ENCODE peak calls at places on chromosomes 5 and 9, in four cellular contexts. One of them, this sample, is unnamed. For H3K4me1 and H3K36me3, the result is how much of the 10 kb centered on the place peaks cover.

GRCh38 chr9:708556-709432 is 132.7 kb upstream of the DMRT1 start:
- DNase-seq in DND-41: no peak
- DNase-seq in effector memory CD4-positive, alpha-beta T cell: no peak
- DNase-seq in MM.1S: peak
- DNase-seq in this sample: no peak

GRCh38 chr5:83450183-83450839 is 21.2 kb upstream of the VCAN start:
- DNase-seq in DND-41: no peak
- DNase-seq in effector memory CD4-positive, alpha-beta T cell: no peak
- DNase-seq in MM.1S: no peak
- DNase-seq in this sample: no peak

GRCh38 chr5:168895295-168896019 is 316.3 kb upstream of the PANK3 start:
- DNase-seq in DND-41: no peak
- DNase-seq in effector memory CD4-positive, alpha-beta T cell: no peak
- DNase-seq in MM.1S: no peak
- DNase-seq in this sample: no peak

GRCh38 chr5:112800901-112801300 is 60.2 kb upstream of the SRP19 start:
- DNase-seq in DND-41: no peak
- DNase-seq in effector memory CD4-positive, alpha-beta T cell: no peak
- DNase-seq in MM.1S: no peak
- DNase-seq in this sample: no peak

GRCh38 chr5:176541338-176542134 is 4.3 kb upstream of the RNF44 start:
- DNase-seq in DND-41: peak
- DNase-seq in effector memory CD4-positive, alpha-beta T cell: peak
- DNase-seq in MM.1S: peak
- DNase-seq in this sample: peak

GRCh38 chr5:148205044-148205813 is 2.4 kb downstream of the SPINK6 start:
- DNase-seq in DND-41: no peak
- DNase-seq in effector memory CD4-positive, alpha-beta T cell: no peak
- DNase-seq in MM.1S: no peak
- DNase-seq in this sample: no peak

GRCh38 chr5:158194561-158194961 is 335.6 kb upstream of the CLINT1 start:
- DNase-seq in DND-41: peak
- DNase-seq in effector memory CD4-positive, alpha-beta T cell: no peak
- DNase-seq in MM.1S: no peak
- DNase-seq in this sample: no peak

GRCh38 chr9:132443951-132444615 is 34.1 kb downstream of the CFAP77 start:
- DNase-seq in DND-41: no peak
- DNase-seq in effector memory CD4-positive, alpha-beta T cell: no peak
- DNase-seq in MM.1S: no peak
- DNase-seq in this sample: no peak

GRCh38 chr9:14391620-14392019 is 77.7 kb upstream of the NFIB start:
- DNase-seq in DND-41: no peak
- DNase-seq in effector memory CD4-positive, alpha-beta T cell: no peak
- DNase-seq in MM.1S: no peak
- DNase-seq in this sample: no peak

GRCh38 chr5:144177548-144177947 is 6.9 kb downstream of the KCTD16 start:
- DNase-seq in DND-41: no peak
- DNase-seq in effector memory CD4-positive, alpha-beta T cell: no peak
- DNase-seq in MM.1S: no peak
- DNase-seq in this sample: no peak

GRCh38 chr9:22169243-22169642 is 160.1 kb upstream of the CDKN2B start:
- DNase-seq in DND-41: no peak
- DNase-seq in effector memory CD4-positive, alpha-beta T cell: no peak
- DNase-seq in MM.1S: no peak
- DNase-seq in this sample: no peak

GRCh38 chr5:56501949-56502557 is 268.9 kb upstream of the ANKRD55 start:
- DNase-seq in DND-41: no peak
- DNase-seq in effector memory CD4-positive, alpha-beta T cell: no peak
- DNase-seq in MM.1S: peak
- DNase-seq in this sample: no peak

GRCh38 chr5:38921174-38921573 is 75.4 kb downstream of the OSMR start:
- DNase-seq in DND-41: no peak
- DNase-seq in effector memory CD4-positive, alpha-beta T cell: no peak
- DNase-seq in MM.1S: no peak
- DNase-seq in this sample: no peak
- H3K4me1 ChIP-seq in DND-41: under half
- H3K4me1 ChIP-seq in effector memory CD4-positive, alpha-beta T cell: under half
- H3K4me1 ChIP-seq in MM.1S: under half
- H3K4me1 ChIP-seq in this sample: under half

GRCh38 chr9:100346836-100347235 is 5.9 kb downstream of the TEX10 start:
- DNase-seq in DND-41: no peak
- DNase-seq in effector memory CD4-positive, alpha-beta T cell: no peak
- DNase-seq in MM.1S: no peak
- DNase-seq in this sample: no peak
- H3K36me3 ChIP-seq in DND-41: under half
- H3K36me3 ChIP-seq in effector memory CD4-positive, alpha-beta T cell: under half
- H3K36me3 ChIP-seq in MM.1S: under half
- H3K36me3 ChIP-seq in this sample: under half

GRCh38 chr5:2222246-2222645 is 339.5 kb upstream of the IRX4 start:
- DNase-seq in DND-41: no peak
- DNase-seq in effector memory CD4-positive, alpha-beta T cell: no peak
- DNase-seq in MM.1S: no peak
- DNase-seq in this sample: no peak
- H3K4me3 ChIP-seq in DND-41: no peak
- H3K4me3 ChIP-seq in effector memory CD4-positive, alpha-beta T cell: no peak
- H3K4me3 ChIP-seq in MM.1S: no peak
- H3K4me3 ChIP-seq in this sample: no peak

DNA sequence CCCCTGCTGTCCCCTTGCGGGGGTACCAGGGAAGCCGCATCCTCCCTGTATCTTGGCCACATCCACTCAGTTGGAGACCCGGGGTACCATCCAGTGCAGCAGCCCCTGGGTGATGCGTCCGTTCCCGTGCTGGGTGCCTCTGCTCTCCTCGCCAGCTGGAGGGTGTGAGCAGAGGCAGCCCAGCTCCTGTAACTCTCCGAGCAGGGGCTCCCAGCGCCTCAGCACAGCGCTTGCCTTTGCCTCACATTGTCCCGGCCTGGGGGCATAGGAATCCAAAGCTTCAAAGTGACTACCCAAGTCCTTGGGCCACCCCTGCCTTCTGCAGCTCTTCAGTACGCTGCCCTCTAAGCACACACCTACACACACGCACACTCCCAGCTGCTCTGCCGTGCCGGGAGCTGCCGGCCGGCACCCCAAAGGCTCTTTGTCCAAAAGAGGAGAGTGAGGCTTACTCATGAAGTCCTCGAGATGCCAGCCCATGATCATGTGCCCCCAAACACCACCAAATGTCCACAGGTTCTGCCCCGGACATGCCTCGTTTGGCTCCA is 733 bp downstream of the ANGPTL2 start:
- DNase-seq in DND-41: no peak
- DNase-seq in effector memory CD4-positive, alpha-beta T cell: no peak
- DNase-seq in MM.1S: no peak
- DNase-seq in this sample: no peak
- H3K4me1 ChIP-seq in DND-41: under half
- H3K4me1 ChIP-seq in effector memory CD4-positive, alpha-beta T cell: under half
- H3K4me1 ChIP-seq in MM.1S: under half
- H3K4me1 ChIP-seq in this sample: under half

GRCh38 chr9:133687856-133688761 is 50.0 kb downstream of the SARDH start:
- DNase-seq in DND-41: no peak
- DNase-seq in effector memory CD4-positive, alpha-beta T cell: no peak
- DNase-seq in MM.1S: no peak
- DNase-seq in this sample: no peak
- H3K36me3 ChIP-seq in DND-41: under half
- H3K36me3 ChIP-seq in effector memory CD4-positive, alpha-beta T cell: under half
- H3K36me3 ChIP-seq in MM.1S: under half
- H3K36me3 ChIP-seq in this sample: under half